ENCODE peak calls at places on chromosome 18, in six cellular contexts. A is stimulated activated memory B cell treated with anti-CD40 and anti-IgM and Interleukin-4, amounts not matched to agents 10 μg/mL and 1 μg/mL and 100 μg/mL, for 72 hours; J is activated CD8-positive, alpha-beta T cell treated with anti-CD3 and anti-CD28 coated beads for 36 hours; R is right lobe of liver; H is T-helper 17 cell; M is stimulated activated effector memory CD8-positive, alpha-beta T cell treated with anti-CD3 and anti-CD28 coated beads, Interleukin-12 subunit alpha, Interleukin-12 subunit beta, amount 100 ng/mL, for 72 hours. I is an unnamed sample.

GRCh38 chr18:36786686-36787085 is 42.1 kb downstream of the TPGS2 start:
- ATAC-seq in A (no peak), J (no peak), R (peak), H (no peak), M (no peak), I (peak)

GRCh38 chr18:9521770-9522169 is 46.5 kb downstream of the RALBP1 start:
- ATAC-seq in A (no peak), J (no peak), R (peak), H (no peak), M (no peak), I (no peak)

GRCh38 chr18:53883771-53884170 is 340.7 kb downstream of the MBD2 start:
- ATAC-seq in A (no peak), J (no peak), R (no peak), H (no peak), M (no peak), I (no peak)

GRCh38 chr18:10682368-10682714 is 156.5 kb downstream of the NAPG start:
- ATAC-seq in A (no peak), J (no peak), R (no peak), H (no peak), M (no peak), I (no peak)

GRCh38 chr18:75261430-75262223 is 51.0 kb downstream of the TSHZ1 start:
- ATAC-seq in A (peak), J (peak), R (peak), H (no peak), M (peak), I (no peak)

GRCh38 chr18:59509477-59510173 is 150.6 kb upstream of the LMAN1 start:
- ATAC-seq in A (no peak), J (no peak), R (no peak), H (no peak), M (no peak), I (no peak)

GRCh38 chr18:41974661-41975286 is 19.7 kb downstream of the PIK3C3 start:
- ATAC-seq in A (no peak), J (peak), R (no peak), H (peak), M (peak), I (peak)

GRCh38 chr18:9109523-9109922 is 7.0 kb downstream of the NDUFV2 start:
- ATAC-seq in A (peak), J (peak), R (no peak), H (peak), M (peak), I (peak)

GRCh38 chr18:33898427-33898826 is 320.4 kb downstream of the ASXL3 start:
- ATAC-seq in A (no peak), J (no peak), R (no peak), H (no peak), M (no peak), I (no peak)

GRCh38 chr18:79657342-79657996 is 22.1 kb upstream of the CTDP1 start:
- ATAC-seq in A (no peak), J (no peak), R (no peak), H (no peak), M (no peak), I (no peak)

GRCh38 chr18:68985172-68985820 is 187.4 kb downstream of the CCDC102B start:
- ATAC-seq in A (no peak), J (no peak), R (peak), H (no peak), M (peak), I (no peak)

GRCh38 chr18:58612239-58613055 is 16.4 kb downstream of the ALPK2 start:
- ATAC-seq in A (no peak), J (no peak), R (no peak), H (no peak), M (no peak), I (peak)

GRCh38 chr18:29457316-29457715 is 1280.4 kb upstream of the CDH2 start:
- ATAC-seq in A (no peak), J (no peak), R (no peak), H (no peak), M (no peak), I (no peak)

GRCh38 chr18:36366994-36367839 is 69.7 kb downstream of the FHOD3 start:
- ATAC-seq in A (no peak), J (no peak), R (no peak), H (no peak), M (no peak), I (no peak)